ENCODE peak calls at places on chromosomes 4 and X, in eight cellular contexts. N is CD8-positive, alpha-beta memory T cell; H is aorta; E is upper lobe of left lung; W is thoracic aorta; Y is heart right ventricle; G is IMR-90; L is PC-3. F is an unnamed sample.

GRCh38 chr4:52919451-52919850 is 57.3 kb downstream of the RASL11B start:
- DNase-seq in E (no peak), L (no peak), G (no peak), W (no peak), N (no peak), H (no peak), Y (no peak), F (no peak)

GRCh38 chr4:46392421-46392820 is 2.5 kb upstream of the GABRA2 start:
- DNase-seq in N (no peak), E (no peak), L (peak; percentile 4), G (peak; percentile 11), H (no peak), W (no peak), Y (no peak), F (no peak)

GRCh38 chr4:7439699-7440098 is 5.0 kb upstream of the PSAPL1 start:
- DNase-seq in E (no peak), G (no peak), W (no peak), Y (no peak), N (no peak), H (no peak), L (no peak), F (no peak)

GRCh38 chr4:170748975-170749374 is 659.2 kb upstream of the AADAT start:
- DNase-seq in G (no peak), L (no peak), H (no peak), W (no peak), N (no peak), Y (no peak), E (no peak), F (no peak)

GRCh38 chrX:16368696-16369095 is 201.4 kb downstream of the MAGEB17 start:
- DNase-seq in L (no peak), G (no peak), H (no peak), N (no peak), W (no peak), E (no peak), Y (no peak), F (no peak)

GRCh38 chrX:109926743-109927662 is 75.9 kb upstream of the TMEM164 start:
- DNase-seq in L (no peak), G (no peak), E (no peak), N (no peak), W (no peak), Y (no peak), H (no peak), F (no peak)

GRCh38 chrX:8845060-8845459 is 43.9 kb upstream of the FAM9A start:
- DNase-seq in Y (no peak), G (peak; percentile 80), E (no peak), L (peak; percentile 87), N (no peak), W (no peak), H (no peak), F (no peak)

GRCh38 chrX:100905620-100906019 is 23.1 kb downstream of the XKRX start:
- DNase-seq in Y (no peak), E (no peak), G (no peak), N (no peak), L (no peak), H (no peak), W (no peak), F (no peak)

GRCh38 chr4:113987382-113987930 is 8.0 kb upstream of the ARSJ start:
- DNase-seq in G (no peak), Y (no peak), E (no peak), L (no peak), N (no peak), H (no peak), W (no peak), F (no peak)

GRCh38 chr4:118352843-118353373 is at the start of gene PRSS12:
- DNase-seq in Y (peak; percentile 54), E (peak; percentile 97), G (peak; percentile 75), N (peak; percentile 41), H (peak; percentile 88), W (no peak), L (peak; percentile 60), F (peak; percentile 83)

GRCh38 chr4:48375651-48376291 is 34.4 kb downstream of the SLAIN2 start:
- DNase-seq in H (no peak), Y (no peak), N (no peak), E (no peak), W (no peak), L (peak; percentile 91), G (peak; percentile 96), F (no peak)

GRCh38 chrX:67574696-67575095 is 30.9 kb downstream of the AR start:
- DNase-seq in Y (no peak), N (no peak), L (no peak), W (no peak), H (no peak), G (no peak), E (no peak), F (no peak)

GRCh38 chrX:153592966-153593688 is 5.8 kb downstream of the CCNQ start:
- DNase-seq in H (peak; percentile 72), Y (peak; percentile 61), E (no peak), G (no peak), W (no peak), N (no peak), L (no peak), F (peak; percentile 27)

GRCh38 chrX:119340606-119341205 is 58.4 kb upstream of the SLC25A43 start:
- DNase-seq in W (no peak), H (no peak), N (no peak), E (no peak), G (no peak), Y (no peak), L (no peak), F (no peak)

GRCh38 chr4:99447079-99447478 is 11.9 kb upstream of the ADH7 start:
- DNase-seq in L (peak; percentile 65), W (no peak), N (no peak), E (no peak), Y (no peak), H (no peak), G (peak; percentile 43), F (no peak)

GRCh38 chrX:107716045-107716684 is 59.4 kb downstream of the TSC22D3 start:
- DNase-seq in H (peak; percentile 73), G (peak; percentile 21), E (peak; percentile 89), W (no peak), Y (peak; percentile 24), N (peak; percentile 32), L (peak; percentile 28), F (peak; percentile 54)

GRCh38 chrX:103774070-103774642 is 2.5 kb upstream of the PLP1 start:
- DNase-seq in L (peak; percentile 72), G (peak; percentile 52), N (no peak), Y (no peak), E (no peak), H (no peak), W (no peak), F (no peak)

GRCh38 chr4:87103691-87104187 is 116.7 kb downstream of the KLHL8 start:
- DNase-seq in W (no peak), L (peak; percentile 92), N (peak; percentile 64), G (peak; percentile 84), Y (no peak), E (no peak), H (no peak), F (no peak)

GRCh38 chrX:71579136-71579989 is 1.1 kb downstream of the GCNA start:
- DNase-seq in W (no peak), N (no peak), E (peak; percentile 46), Y (no peak), H (no peak), L (no peak), G (no peak), F (no peak)

GRCh38 chrX:45050558-45050957 is 150.1 kb downstream of the DIPK2B start:
- DNase-seq in N (no peak), W (no peak), Y (no peak), G (no peak), L (peak; percentile 8), H (no peak), E (no peak), F (no peak)
- H3K4me1 ChIP-seq in N (no peaks in the 10 kb centered on the region), W (no peaks in the 10 kb centered on the region), Y (no peaks in the 10 kb centered on the region), G (no peaks in the 10 kb centered on the region), L (no peaks in the 10 kb centered on the region), H (no peaks in the 10 kb centered on the region), E (no peaks in the 10 kb centered on the region), F (no peaks in the 10 kb centered on the region)

GRCh38 chr4:41217020-41217333 is 2.6 kb upstream of the APBB2 start:
- DNase-seq in N (no peak), L (peak; percentile 5), H (no peak), E (no peak), G (no peak), Y (no peak), W (no peak), F (no peak)
- H3K4me3 ChIP-seq in N (no peak overlapping the region), L (peak overlapping the region; percentile 80), H (no peak overlapping the region), E (no peak overlapping the region), G (peak overlapping the region; percentile 76), Y (peak overlapping the region; percentile 90), W (peak overlapping the region; percentile 89), F (peak overlapping the region; percentile 59)

GRCh38 chrX:120452131-120452530 is 17.0 kb downstream of the LAMP2 start:
- DNase-seq in G (peak; percentile 26), N (no peak), E (no peak), H (no peak), Y (no peak), W (no peak), L (peak; percentile 36), F (no peak)

GRCh38 chrX:120459313-120459712 is 9.8 kb downstream of the LAMP2 start:
- DNase-seq in L (no peak), N (no peak), E (no peak), Y (no peak), G (no peak), W (no peak), H (no peak), F (no peak)

GRCh38 chrX:120457766-120458180 is 11.3 kb downstream of the LAMP2 start:
- DNase-seq in L (peak; percentile 90), H (no peak), Y (no peak), E (no peak), N (no peak), G (peak; percentile 76), W (no peak), F (no peak)

GRCh38 chrX:120453985-120454384 is 15.1 kb downstream of the LAMP2 start:
- DNase-seq in L (peak; percentile 63), E (no peak), Y (no peak), H (no peak), G (no peak), W (no peak), N (no peak), F (no peak)

DNA sequence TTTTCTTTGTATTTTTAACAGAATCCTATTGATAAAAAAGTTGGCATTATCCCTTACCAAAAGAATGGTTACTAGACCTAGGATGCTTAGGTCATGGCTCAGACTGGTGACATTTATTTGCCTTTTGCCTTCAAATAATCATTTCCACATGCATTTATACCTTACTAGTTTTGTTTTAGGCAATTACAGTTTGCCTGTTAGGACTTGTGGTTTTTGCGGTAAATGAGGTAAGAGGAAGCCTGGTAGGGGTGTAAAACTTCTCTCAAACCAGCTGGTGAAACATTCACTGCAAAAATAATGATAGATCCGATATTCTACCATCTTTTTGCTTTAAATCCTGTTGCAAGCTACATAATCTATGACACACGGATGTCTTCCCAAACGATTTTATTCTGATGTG is 12.1 kb downstream of the LAMP2 start:
- DNase-seq in H (no peak), G (peak; percentile 21), E (no peak), L (peak; percentile 75), Y (no peak), N (peak; percentile 21), W (no peak), F (no peak)
- H3K4me1 ChIP-seq in H (no peaks in the 10 kb centered on the region), G (no peaks in the 10 kb centered on the region), E (peaks cover 7% of the 10 kb centered on the region), L (peaks cover 43% of the 10 kb centered on the region), Y (peaks cover 25% of the 10 kb centered on the region), N (peaks cover 29% of the 10 kb centered on the region), W (peaks cover 6% of the 10 kb centered on the region), F (peaks cover 18% of the 10 kb centered on the region)

DNA sequence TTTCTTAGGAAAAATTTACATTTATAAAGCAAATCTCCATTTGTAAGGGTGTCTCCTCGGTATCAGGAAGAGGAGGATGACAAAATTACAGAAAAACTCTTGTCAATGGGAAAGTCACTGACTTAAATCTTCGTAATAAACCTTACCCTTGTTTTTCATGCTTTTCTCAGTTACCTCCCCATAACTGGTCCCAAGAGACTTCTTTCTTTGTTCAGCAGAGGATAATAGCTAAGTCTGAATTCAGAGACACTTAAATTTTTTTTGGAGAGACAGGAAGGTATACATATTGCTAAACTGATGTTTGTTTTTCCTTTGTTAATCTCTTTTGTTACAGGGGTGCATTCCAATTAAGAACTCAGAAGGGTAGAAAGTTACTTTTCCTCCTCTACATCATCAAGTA is 125.5 kb upstream of the JADE1 start:
- DNase-seq in L (no peak), Y (no peak), G (no peak), H (no peak), W (no peak), N (no peak), E (no peak), F (no peak)
- H3K4me3 ChIP-seq in L (no peak overlapping the region), Y (no peak overlapping the region), G (no peak overlapping the region), H (no peak overlapping the region), W (no peak overlapping the region), N (no peak overlapping the region), E (no peak overlapping the region), F (no peak overlapping the region)